ENCODE peak calls at places on chromosomes 16 and 17, in four cellular contexts. One of them, this sample, is unnamed.

GRCh38 chr16:3879258-3879886 is 1.1 kb downstream of the CREBBP start:
- DNase-seq in AG10803: no peak
- DNase-seq in fibroblast of pulmonary artery: no peak
- DNase-seq in NCI-H1694 treated with DMSO at 0.1 percent for 48 hours: no peak
- DNase-seq in this sample: no peak

GRCh38 chr16:59593256-59593655 is 859.1 kb upstream of the GOT2 start:
- DNase-seq in AG10803: peak
- DNase-seq in fibroblast of pulmonary artery: peak
- DNase-seq in NCI-H1694 treated with DMSO at 0.1 percent for 48 hours: no peak
- DNase-seq in this sample: no peak

GRCh38 chr17:143785-144281 is 6.5 kb downstream of the SCGB1C2 start:
- DNase-seq in AG10803: peak
- DNase-seq in fibroblast of pulmonary artery: peak
- DNase-seq in NCI-H1694 treated with DMSO at 0.1 percent for 48 hours: peak
- DNase-seq in this sample: peak

GRCh38 chr17:77286641-77287431 is 146.1 kb downstream of the SEC14L1 start:
- DNase-seq in AG10803: peak
- DNase-seq in fibroblast of pulmonary artery: peak
- DNase-seq in NCI-H1694 treated with DMSO at 0.1 percent for 48 hours: no peak
- DNase-seq in this sample: no peak

GRCh38 chr16:47057631-47057996 is 84.1 kb upstream of the DNAJA2 start:
- DNase-seq in AG10803: no peak
- DNase-seq in fibroblast of pulmonary artery: peak
- DNase-seq in NCI-H1694 treated with DMSO at 0.1 percent for 48 hours: no peak
- DNase-seq in this sample: no peak

GRCh38 chr17:66673668-66674276 is 161.1 kb upstream of the CACNG5 start:
- DNase-seq in AG10803: peak
- DNase-seq in fibroblast of pulmonary artery: peak
- DNase-seq in NCI-H1694 treated with DMSO at 0.1 percent for 48 hours: no peak
- DNase-seq in this sample: no peak

GRCh38 chr16:81551141-81551808 is 106.7 kb downstream of the CMIP start:
- DNase-seq in AG10803: peak
- DNase-seq in fibroblast of pulmonary artery: peak
- DNase-seq in NCI-H1694 treated with DMSO at 0.1 percent for 48 hours: peak
- DNase-seq in this sample: peak

GRCh38 chr17:79664925-79665738 is 54.3 kb upstream of the RBFOX3 start:
- DNase-seq in AG10803: peak
- DNase-seq in fibroblast of pulmonary artery: peak
- DNase-seq in NCI-H1694 treated with DMSO at 0.1 percent for 48 hours: peak
- DNase-seq in this sample: no peak

GRCh38 chr17:20999044-20999573 is 43.7 kb downstream of the USP22 start:
- DNase-seq in AG10803: peak
- DNase-seq in fibroblast of pulmonary artery: peak
- DNase-seq in NCI-H1694 treated with DMSO at 0.1 percent for 48 hours: no peak
- DNase-seq in this sample: no peak

GRCh38 chr17:49260922-49261291 is 30.3 kb upstream of the PHOSPHO1 start:
- DNase-seq in AG10803: no peak
- DNase-seq in fibroblast of pulmonary artery: no peak
- DNase-seq in NCI-H1694 treated with DMSO at 0.1 percent for 48 hours: no peak
- DNase-seq in this sample: no peak

GRCh38 chr16:64534180-64534780 is 587.6 kb downstream of the CDH11 start:
- DNase-seq in AG10803: no peak
- DNase-seq in fibroblast of pulmonary artery: no peak
- DNase-seq in NCI-H1694 treated with DMSO at 0.1 percent for 48 hours: no peak
- DNase-seq in this sample: no peak

GRCh38 chr17:79680381-79680780 is 50.4 kb upstream of the ENPP7 start:
- DNase-seq in AG10803: no peak
- DNase-seq in fibroblast of pulmonary artery: no peak
- DNase-seq in NCI-H1694 treated with DMSO at 0.1 percent for 48 hours: no peak
- DNase-seq in this sample: no peak

GRCh38 chr16:68590201-68590994 is 51.3 kb downstream of the ZFP90 start:
- DNase-seq in AG10803: peak
- DNase-seq in fibroblast of pulmonary artery: peak
- DNase-seq in NCI-H1694 treated with DMSO at 0.1 percent for 48 hours: no peak
- DNase-seq in this sample: peak

GRCh38 chr17:71432378-71433315 is 688.2 kb upstream of the SOX9 start:
- DNase-seq in AG10803: no peak
- DNase-seq in fibroblast of pulmonary artery: no peak
- DNase-seq in NCI-H1694 treated with DMSO at 0.1 percent for 48 hours: no peak
- DNase-seq in this sample: no peak

GRCh38 chr17:76468634-76469010 is 1.2 kb downstream of the AANAT start:
- DNase-seq in AG10803: no peak
- DNase-seq in fibroblast of pulmonary artery: no peak
- DNase-seq in NCI-H1694 treated with DMSO at 0.1 percent for 48 hours: no peak
- DNase-seq in this sample: no peak

GRCh38 chr16:24508614-24509013 is 30.8 kb upstream of the RBBP6 start:
- DNase-seq in AG10803: peak
- DNase-seq in fibroblast of pulmonary artery: peak
- DNase-seq in NCI-H1694 treated with DMSO at 0.1 percent for 48 hours: no peak
- DNase-seq in this sample: no peak

GRCh38 chr17:81457917-81458555 is 54.6 kb downstream of the ACTG1 start:
- DNase-seq in AG10803: no peak
- DNase-seq in fibroblast of pulmonary artery: no peak
- DNase-seq in NCI-H1694 treated with DMSO at 0.1 percent for 48 hours: no peak
- DNase-seq in this sample: no peak

GRCh38 chr16:14509675-14510132 is 120.4 kb downstream of the PARN start:
- DNase-seq in AG10803: peak
- DNase-seq in fibroblast of pulmonary artery: peak
- DNase-seq in NCI-H1694 treated with DMSO at 0.1 percent for 48 hours: no peak
- DNase-seq in this sample: no peak

GRCh38 chr16:4947722-4948503 is 10.2 kb upstream of the SEC14L5 start:
- DNase-seq in AG10803: no peak
- DNase-seq in fibroblast of pulmonary artery: no peak
- DNase-seq in NCI-H1694 treated with DMSO at 0.1 percent for 48 hours: peak
- DNase-seq in this sample: no peak

GRCh38 chr16:85259115-85259830 is 147.0 kb upstream of the CIBAR2 start:
- DNase-seq in AG10803: no peak
- DNase-seq in fibroblast of pulmonary artery: no peak
- DNase-seq in NCI-H1694 treated with DMSO at 0.1 percent for 48 hours: no peak
- DNase-seq in this sample: no peak

GRCh38 chr16:544517-544916 is 15.7 kb upstream of the PRR35 start:
- DNase-seq in AG10803: no peak
- DNase-seq in fibroblast of pulmonary artery: no peak
- DNase-seq in NCI-H1694 treated with DMSO at 0.1 percent for 48 hours: no peak
- DNase-seq in this sample: no peak

GRCh38 chr17:73667184-73667959 is 23.1 kb upstream of the SDK2 start:
- DNase-seq in AG10803: no peak
- DNase-seq in fibroblast of pulmonary artery: no peak
- DNase-seq in NCI-H1694 treated with DMSO at 0.1 percent for 48 hours: no peak
- DNase-seq in this sample: no peak

GRCh38 chr17:16878547-16879100 is 93.3 kb downstream of the TNFRSF13B start:
- DNase-seq in AG10803: no peak
- DNase-seq in fibroblast of pulmonary artery: no peak
- DNase-seq in NCI-H1694 treated with DMSO at 0.1 percent for 48 hours: no peak
- DNase-seq in this sample: no peak

GRCh38 chr16:85019659-85020245 is 7.8 kb upstream of the KIAA0513 start:
- DNase-seq in AG10803: no peak
- DNase-seq in fibroblast of pulmonary artery: no peak
- DNase-seq in NCI-H1694 treated with DMSO at 0.1 percent for 48 hours: no peak
- DNase-seq in this sample: no peak

GRCh38 chr17:20970329-20970728 is 72.5 kb downstream of the USP22 start:
- DNase-seq in AG10803: no peak
- DNase-seq in fibroblast of pulmonary artery: no peak
- DNase-seq in NCI-H1694 treated with DMSO at 0.1 percent for 48 hours: no peak
- DNase-seq in this sample: no peak

GRCh38 chr17:63740464-63741181 is 976 bp downstream of the STRADA start:
- DNase-seq in AG10803: peak
- DNase-seq in fibroblast of pulmonary artery: no peak
- DNase-seq in NCI-H1694 treated with DMSO at 0.1 percent for 48 hours: peak
- DNase-seq in this sample: no peak

GRCh38 chr16:82767198-82767597 is 140.4 kb downstream of the CDH13 start:
- DNase-seq in AG10803: no peak
- DNase-seq in fibroblast of pulmonary artery: no peak
- DNase-seq in NCI-H1694 treated with DMSO at 0.1 percent for 48 hours: no peak
- DNase-seq in this sample: no peak

GRCh38 chr17:7281953-7282751 is 634 bp downstream of the SLC2A4 start:
- DNase-seq in AG10803: no peak
- DNase-seq in fibroblast of pulmonary artery: no peak
- DNase-seq in NCI-H1694 treated with DMSO at 0.1 percent for 48 hours: no peak
- DNase-seq in this sample: peak

GRCh38 chr16:67183-67791 is 5.1 kb downstream of the RHBDF1 start:
- DNase-seq in AG10803: no peak
- DNase-seq in fibroblast of pulmonary artery: no peak
- DNase-seq in NCI-H1694 treated with DMSO at 0.1 percent for 48 hours: no peak
- DNase-seq in this sample: no peak

GRCh38 chr17:74408830-74409229 is 23.1 kb upstream of the GPRC5C start:
- DNase-seq in AG10803: no peak
- DNase-seq in fibroblast of pulmonary artery: no peak
- DNase-seq in NCI-H1694 treated with DMSO at 0.1 percent for 48 hours: no peak
- DNase-seq in this sample: no peak

GRCh38 chr17:12600349-12600748 is 65.3 kb upstream of the MYOCD start:
- DNase-seq in AG10803: no peak
- DNase-seq in fibroblast of pulmonary artery: no peak
- DNase-seq in NCI-H1694 treated with DMSO at 0.1 percent for 48 hours: no peak
- DNase-seq in this sample: no peak

GRCh38 chr17:81491761-81492160 is 20.8 kb downstream of the ACTG1 start:
- DNase-seq in AG10803: no peak
- DNase-seq in fibroblast of pulmonary artery: no peak
- DNase-seq in NCI-H1694 treated with DMSO at 0.1 percent for 48 hours: no peak
- DNase-seq in this sample: no peak

GRCh38 chr17:50630524-50631194 is 4.0 kb upstream of the ABCC3 start:
- DNase-seq in AG10803: no peak
- DNase-seq in fibroblast of pulmonary artery: peak
- DNase-seq in NCI-H1694 treated with DMSO at 0.1 percent for 48 hours: peak
- DNase-seq in this sample: peak

GRCh38 chr16:73253922-73254480 is 206.1 kb upstream of the ZFHX3 start:
- DNase-seq in AG10803: no peak
- DNase-seq in fibroblast of pulmonary artery: no peak
- DNase-seq in NCI-H1694 treated with DMSO at 0.1 percent for 48 hours: no peak
- DNase-seq in this sample: no peak